ENCODE peak calls at places on chromosome 2, in eight cellular contexts. V, J, I, D, O, H, A and S are unnamed samples.
A peak's percentile ranks its signal among the peaks of the same experiment; 100 is the strongest.

GRCh38 chr2:95025406-95026319 is at the start of gene MAL:
- DNase-seq in V (peak; percentile 84), J (no peak), I (peak; percentile 41), D (no peak), O (no peak), H (no peak), A (no peak), S (no peak)

GRCh38 chr2:60271718-60272117 is 281.7 kb downstream of the BCL11A start:
- DNase-seq in V (no peak), J (no peak), I (no peak), D (no peak), O (no peak), H (no peak), A (no peak), S (no peak)

GRCh38 chr2:233433794-233434193 is 79.5 kb downstream of the DGKD start:
- DNase-seq in V (no peak), J (no peak), I (no peak), D (no peak), O (no peak), H (no peak), A (no peak), S (no peak)

GRCh38 chr2:201966691-201967388 is 66.8 kb upstream of the FZD7 start:
- DNase-seq in V (peak; percentile 17), J (no peak), I (no peak), D (no peak), O (no peak), H (no peak), A (no peak), S (no peak)

GRCh38 chr2:47644351-47644750 is 138.6 kb upstream of the MSH6 start:
- DNase-seq in V (no peak), J (no peak), I (no peak), D (no peak), O (no peak), H (no peak), A (no peak), S (no peak)

GRCh38 chr2:143426296-143426695 is 297.1 kb downstream of the ARHGAP15 start:
- DNase-seq in V (no peak), J (no peak), I (peak; percentile 6), D (no peak), O (no peak), H (no peak), A (no peak), S (no peak)

GRCh38 chr2:207516206-207516605 is 13.6 kb upstream of the CREB1 start:
- DNase-seq in V (no peak), J (no peak), I (no peak), D (no peak), O (no peak), H (no peak), A (no peak), S (no peak)

GRCh38 chr2:6139142-6139541 is 447.0 kb downstream of the SOX11 start:
- DNase-seq in V (no peak), J (no peak), I (peak; percentile 16), D (no peak), O (no peak), H (no peak), A (no peak), S (no peak)

GRCh38 chr2:177989029-177989885 is 83.3 kb downstream of the PDE11A start:
- DNase-seq in V (no peak), J (no peak), I (peak; percentile 53), D (no peak), O (no peak), H (no peak), A (no peak), S (no peak)

GRCh38 chr2:137948894-137949293 is 15.4 kb upstream of the HNMT start:
- DNase-seq in V (no peak), J (no peak), I (no peak), D (no peak), O (no peak), H (no peak), A (no peak), S (no peak)

GRCh38 chr2:58448065-58448507 is 207.0 kb upstream of the FANCL start:
- DNase-seq in V (peak; percentile 95), J (peak; percentile 88), I (peak; percentile 90), D (peak; percentile 6), O (peak; percentile 46), H (peak; percentile 74), A (peak; percentile 83), S (peak; percentile 72)

GRCh38 chr2:181041661-181042060 is 61.3 kb downstream of the UBE2E3 start:
- DNase-seq in V (no peak), J (no peak), I (no peak), D (no peak), O (no peak), H (no peak), A (no peak), S (no peak)

GRCh38 chr2:136246086-136246669 is 128.2 kb upstream of the CXCR4 start:
- DNase-seq in V (peak; percentile 52), J (peak; percentile 53), I (peak; percentile 12), D (peak; percentile 89), O (peak; percentile 60), H (no peak), A (peak; percentile 16), S (no peak)

GRCh38 chr2:71711470-71711857 is 258.1 kb downstream of the DYSF start:
- DNase-seq in V (no peak), J (no peak), I (peak; percentile 18), D (no peak), O (no peak), H (no peak), A (no peak), S (no peak)

GRCh38 chr2:59176737-59177136 is 935.6 kb upstream of the FANCL start:
- DNase-seq in V (peak; percentile 10), J (no peak), I (no peak), D (no peak), O (no peak), H (peak; percentile 8), A (no peak), S (no peak)

GRCh38 chr2:237497820-237498128 is 10.7 kb downstream of the MLPH start:
- DNase-seq in V (no peak), J (no peak), I (no peak), D (no peak), O (no peak), H (no peak), A (no peak), S (no peak)
- TF ChIP-seq REST in V (no peak), J (no peak), I (no peak), D (no peak), O (no peak), H (no peak), A (no peak), S (no peak)

GRCh38 chr2:225366731-225367130 is 32.8 kb upstream of the NYAP2 start:
- DNase-seq in V (no peak), J (no peak), I (no peak), D (no peak), O (no peak), H (no peak), A (no peak), S (no peak)
- TF ChIP-seq REST in V (no peak), J (no peak), I (no peak), D (no peak), O (no peak), H (no peak), A (no peak), S (no peak)

GRCh38 chr2:64825831-64826496 is 163.2 kb upstream of the SLC1A4 start:
- DNase-seq in V (no peak), J (no peak), I (no peak), D (no peak), O (no peak), H (no peak), A (no peak), S (no peak)
- TF ChIP-seq REST in V (no peak), J (no peak), I (no peak), D (no peak), O (no peak), H (no peak), A (no peak), S (no peak)

GRCh38 chr2:219010162-219010756 is 17.0 kb upstream of the CRYBA2 start:
- DNase-seq in V (peak; percentile 72), J (no peak), I (peak; percentile 56), D (no peak), O (no peak), H (peak; percentile 23), A (peak; percentile 37), S (no peak)
- TF ChIP-seq REST in V (no peak), J (no peak), I (no peak), D (no peak), O (no peak), H (no peak), A (no peak), S (no peak)